ENCODE peak calls at places on chromosomes 5 and 9, in nine cellular contexts. One of them, this sample, is unnamed.
A peak's percentile ranks its signal among the peaks of the same experiment; 100 is the strongest.

GRCh38 chr9:112380771-112381181 is 868 bp downstream of the HSDL2 start:
- DNase-seq in left ventricle myocardium inferior: no peak
- DNase-seq in A549: no peak
- DNase-seq in fibroblast of mammary gland: peak; percentile 31
- DNase-seq in tibial nerve: no peak
- DNase-seq in AG04450: no peak
- DNase-seq in GM12865: peak; percentile 59
- DNase-seq in choroid plexus epithelial cell: peak; percentile 47
- DNase-seq in fibroblast of the aortic adventitia: peak; percentile 56
- DNase-seq in this sample: peak; percentile 43

GRCh38 chr5:177194278-177194677 is 60.7 kb downstream of the NSD1 start:
- DNase-seq in A549: peak; percentile 33
- DNase-seq in left ventricle myocardium inferior: no peak
- DNase-seq in fibroblast of mammary gland: peak; percentile 92
- DNase-seq in choroid plexus epithelial cell: peak; percentile 76
- DNase-seq in AG04450: peak; percentile 66
- DNase-seq in tibial nerve: no peak
- DNase-seq in fibroblast of the aortic adventitia: peak; percentile 96
- DNase-seq in GM12865: no peak
- DNase-seq in this sample: peak; percentile 83

GRCh38 chr5:1354491-1355033 is 9.7 kb upstream of the CLPTM1L start:
- DNase-seq in AG04450: no peak
- DNase-seq in tibial nerve: no peak
- DNase-seq in fibroblast of the aortic adventitia: no peak
- DNase-seq in fibroblast of mammary gland: no peak
- DNase-seq in A549: no peak
- DNase-seq in GM12865: no peak
- DNase-seq in left ventricle myocardium inferior: no peak
- DNase-seq in choroid plexus epithelial cell: no peak
- DNase-seq in this sample: no peak

GRCh38 chr5:51977014-51977413 is 593.8 kb downstream of the ISL1 start:
- DNase-seq in left ventricle myocardium inferior: no peak
- DNase-seq in fibroblast of the aortic adventitia: no peak
- DNase-seq in tibial nerve: no peak
- DNase-seq in AG04450: no peak
- DNase-seq in GM12865: no peak
- DNase-seq in fibroblast of mammary gland: no peak
- DNase-seq in A549: no peak
- DNase-seq in choroid plexus epithelial cell: no peak
- DNase-seq in this sample: no peak

GRCh38 chr5:22693125-22693524 is 160.0 kb downstream of the CDH12 start:
- DNase-seq in left ventricle myocardium inferior: no peak
- DNase-seq in GM12865: no peak
- DNase-seq in tibial nerve: no peak
- DNase-seq in A549: no peak
- DNase-seq in choroid plexus epithelial cell: no peak
- DNase-seq in fibroblast of the aortic adventitia: no peak
- DNase-seq in AG04450: no peak
- DNase-seq in fibroblast of mammary gland: no peak
- DNase-seq in this sample: no peak

GRCh38 chr5:66824476-66824875 is 228.3 kb downstream of the MAST4 start:
- DNase-seq in left ventricle myocardium inferior: no peak
- DNase-seq in GM12865: no peak
- DNase-seq in choroid plexus epithelial cell: no peak
- DNase-seq in fibroblast of mammary gland: no peak
- DNase-seq in AG04450: no peak
- DNase-seq in A549: no peak
- DNase-seq in tibial nerve: no peak
- DNase-seq in fibroblast of the aortic adventitia: no peak
- DNase-seq in this sample: no peak

GRCh38 chr5:69187342-69187741 is 2.0 kb upstream of the CENPH start:
- DNase-seq in tibial nerve: no peak
- DNase-seq in choroid plexus epithelial cell: no peak
- DNase-seq in left ventricle myocardium inferior: no peak
- DNase-seq in A549: no peak
- DNase-seq in fibroblast of the aortic adventitia: no peak
- DNase-seq in GM12865: no peak
- DNase-seq in fibroblast of mammary gland: no peak
- DNase-seq in AG04450: no peak
- DNase-seq in this sample: no peak

GRCh38 chr5:152332696-152333095 is 72.4 kb downstream of the NMUR2 start:
- DNase-seq in fibroblast of the aortic adventitia: no peak
- DNase-seq in left ventricle myocardium inferior: no peak
- DNase-seq in choroid plexus epithelial cell: no peak
- DNase-seq in GM12865: no peak
- DNase-seq in A549: no peak
- DNase-seq in tibial nerve: no peak
- DNase-seq in fibroblast of mammary gland: no peak
- DNase-seq in AG04450: no peak
- DNase-seq in this sample: no peak

GRCh38 chr5:98771389-98772109 is 1.9 kb upstream of the RGMB start:
- DNase-seq in left ventricle myocardium inferior: no peak
- DNase-seq in fibroblast of the aortic adventitia: peak; percentile 96
- DNase-seq in GM12865: peak; percentile 85
- DNase-seq in choroid plexus epithelial cell: peak; percentile 96
- DNase-seq in tibial nerve: peak; percentile 38
- DNase-seq in AG04450: peak; percentile 87
- DNase-seq in fibroblast of mammary gland: peak; percentile 95
- DNase-seq in A549: peak; percentile 88
- DNase-seq in this sample: peak; percentile 96

GRCh38 chr9:76200730-76201129 is 193.5 kb downstream of the RFK start:
- DNase-seq in fibroblast of mammary gland: no peak
- DNase-seq in fibroblast of the aortic adventitia: no peak
- DNase-seq in GM12865: no peak
- DNase-seq in tibial nerve: no peak
- DNase-seq in choroid plexus epithelial cell: no peak
- DNase-seq in AG04450: no peak
- DNase-seq in A549: no peak
- DNase-seq in left ventricle myocardium inferior: no peak
- DNase-seq in this sample: no peak

GRCh38 chr9:34382054-34382453 is 5.4 kb upstream of the MYORG start:
- DNase-seq in fibroblast of mammary gland: no peak
- DNase-seq in AG04450: no peak
- DNase-seq in A549: no peak
- DNase-seq in choroid plexus epithelial cell: no peak
- DNase-seq in tibial nerve: no peak
- DNase-seq in left ventricle myocardium inferior: no peak
- DNase-seq in GM12865: no peak
- DNase-seq in fibroblast of the aortic adventitia: no peak
- DNase-seq in this sample: no peak

GRCh38 chr5:143155445-143155844 is 248.0 kb downstream of the NR3C1 start:
- DNase-seq in GM12865: no peak
- DNase-seq in choroid plexus epithelial cell: no peak
- DNase-seq in tibial nerve: no peak
- DNase-seq in A549: no peak
- DNase-seq in fibroblast of the aortic adventitia: peak; percentile 45
- DNase-seq in left ventricle myocardium inferior: no peak
- DNase-seq in fibroblast of mammary gland: no peak
- DNase-seq in AG04450: no peak
- DNase-seq in this sample: no peak

GRCh38 chr5:143182901-143183820 is 220.3 kb downstream of the NR3C1 start:
- DNase-seq in fibroblast of the aortic adventitia: peak; percentile 56
- DNase-seq in fibroblast of mammary gland: peak; percentile 66
- DNase-seq in left ventricle myocardium inferior: peak; percentile 38
- DNase-seq in choroid plexus epithelial cell: peak; percentile 83
- DNase-seq in tibial nerve: peak; percentile 24
- DNase-seq in A549: no peak
- DNase-seq in AG04450: no peak
- DNase-seq in GM12865: peak; percentile 92
- DNase-seq in this sample: no peak

GRCh38 chr5:169847519-169847918 is 132.8 kb downstream of the INSYN2B start:
- DNase-seq in fibroblast of mammary gland: no peak
- DNase-seq in fibroblast of the aortic adventitia: peak; percentile 55
- DNase-seq in choroid plexus epithelial cell: no peak
- DNase-seq in A549: no peak
- DNase-seq in tibial nerve: no peak
- DNase-seq in GM12865: no peak
- DNase-seq in left ventricle myocardium inferior: no peak
- DNase-seq in AG04450: no peak
- DNase-seq in this sample: no peak

GRCh38 chr9:114424126-114424525 is 36.3 kb upstream of the AKNA start:
- DNase-seq in A549: no peak
- DNase-seq in fibroblast of the aortic adventitia: no peak
- DNase-seq in GM12865: no peak
- DNase-seq in left ventricle myocardium inferior: no peak
- DNase-seq in fibroblast of mammary gland: no peak
- DNase-seq in tibial nerve: no peak
- DNase-seq in AG04450: no peak
- DNase-seq in choroid plexus epithelial cell: no peak
- DNase-seq in this sample: no peak

GRCh38 chr9:109331353-109331752 is 10.5 kb upstream of the EPB41L4B start:
- DNase-seq in GM12865: no peak
- DNase-seq in A549: no peak
- DNase-seq in tibial nerve: no peak
- DNase-seq in left ventricle myocardium inferior: peak; percentile 48
- DNase-seq in AG04450: no peak
- DNase-seq in fibroblast of the aortic adventitia: peak; percentile 69
- DNase-seq in choroid plexus epithelial cell: peak; percentile 54
- DNase-seq in fibroblast of mammary gland: peak; percentile 38
- DNase-seq in this sample: peak; percentile 62

GRCh38 chr9:128420651-128421473 is at the start of gene CERCAM:
- DNase-seq in GM12865: peak; percentile 51
- DNase-seq in tibial nerve: peak; percentile 41
- DNase-seq in choroid plexus epithelial cell: peak; percentile 31
- DNase-seq in AG04450: no peak
- DNase-seq in left ventricle myocardium inferior: peak; percentile 67
- DNase-seq in A549: peak; percentile 72
- DNase-seq in fibroblast of the aortic adventitia: peak; percentile 24
- DNase-seq in fibroblast of mammary gland: peak; percentile 30
- DNase-seq in this sample: peak; percentile 18

GRCh38 chr5:88682797-88683496 is 200.0 kb downstream of the MEF2C start:
- DNase-seq in left ventricle myocardium inferior: no peak
- DNase-seq in GM12865: no peak
- DNase-seq in fibroblast of mammary gland: no peak
- DNase-seq in choroid plexus epithelial cell: no peak
- DNase-seq in fibroblast of the aortic adventitia: no peak
- DNase-seq in tibial nerve: no peak
- DNase-seq in A549: no peak
- DNase-seq in AG04450: no peak
- DNase-seq in this sample: peak; percentile 23

GRCh38 chr5:115246361-115246991 is 16.2 kb downstream of the PGGT1B start:
- DNase-seq in fibroblast of mammary gland: peak; percentile 53
- DNase-seq in choroid plexus epithelial cell: peak; percentile 68
- DNase-seq in A549: peak; percentile 33
- DNase-seq in left ventricle myocardium inferior: no peak
- DNase-seq in GM12865: peak; percentile 42
- DNase-seq in AG04450: no peak
- DNase-seq in fibroblast of the aortic adventitia: peak; percentile 60
- DNase-seq in tibial nerve: no peak
- DNase-seq in this sample: peak; percentile 45

GRCh38 chr5:131635755-131636479 is 888 bp upstream of the RAPGEF6 start:
- DNase-seq in tibial nerve: no peak
- DNase-seq in fibroblast of mammary gland: peak; percentile 38
- DNase-seq in left ventricle myocardium inferior: no peak
- DNase-seq in choroid plexus epithelial cell: peak; percentile 65
- DNase-seq in AG04450: no peak
- DNase-seq in GM12865: peak; percentile 62
- DNase-seq in fibroblast of the aortic adventitia: no peak
- DNase-seq in A549: peak; percentile 17
- DNase-seq in this sample: no peak

DNA sequence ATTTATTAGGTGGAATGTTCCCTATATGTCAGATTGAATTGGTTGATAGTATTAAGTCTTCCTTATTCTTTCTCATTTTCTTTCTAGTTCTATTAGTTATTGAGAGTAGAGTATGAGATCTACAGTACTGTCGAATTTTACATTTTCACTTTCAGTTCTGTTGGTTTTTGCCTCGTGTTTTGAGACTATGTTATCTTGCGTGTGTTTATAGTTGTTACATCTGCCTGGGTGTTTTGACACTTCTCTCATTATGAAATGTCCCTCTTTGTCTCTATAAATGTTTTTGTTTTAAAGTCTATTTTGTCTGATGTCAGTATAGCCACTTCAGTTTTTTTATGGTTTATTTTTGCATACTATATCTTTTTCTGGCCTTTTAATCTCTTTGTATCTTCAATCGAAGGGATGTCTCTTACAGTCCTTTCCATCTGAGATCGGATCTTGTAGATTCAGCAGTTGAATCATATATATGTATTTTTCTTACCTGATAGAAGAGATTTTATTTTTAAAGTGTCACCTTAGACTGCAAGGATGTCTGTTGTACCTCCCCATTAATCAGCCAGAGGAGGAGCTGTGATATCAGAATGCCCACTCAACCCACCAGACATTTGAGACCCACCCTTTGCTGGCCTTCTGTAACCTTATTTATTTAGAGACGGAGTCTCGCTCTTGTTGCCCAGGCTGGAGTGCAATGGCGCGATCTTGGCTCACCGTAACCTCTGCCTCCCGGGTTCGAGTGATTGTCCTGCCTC is 20.7 kb downstream of the EHMT1 start:
- DNase-seq in GM12865: peak; percentile 44
- DNase-seq in choroid plexus epithelial cell: peak; percentile 53
- DNase-seq in A549: no peak
- DNase-seq in AG04450: no peak
- DNase-seq in tibial nerve: no peak
- DNase-seq in fibroblast of the aortic adventitia: peak; percentile 35
- DNase-seq in fibroblast of mammary gland: peak; percentile 23
- DNase-seq in left ventricle myocardium inferior: no peak
- DNase-seq in this sample: no peak
- H3K4me3 ChIP-seq in GM12865: peak overlapping the region; percentile 48
- H3K4me3 ChIP-seq in choroid plexus epithelial cell: peak overlapping the region; percentile 20
- H3K4me3 ChIP-seq in A549: no peak overlapping the region
- H3K4me3 ChIP-seq in AG04450: peak overlapping the region; percentile 5
- H3K4me3 ChIP-seq in tibial nerve: no peak overlapping the region
- H3K4me3 ChIP-seq in fibroblast of the aortic adventitia: peak overlapping the region; percentile 44
- H3K4me3 ChIP-seq in fibroblast of mammary gland: no peak overlapping the region
- H3K4me3 ChIP-seq in left ventricle myocardium inferior: peak overlapping the region; percentile 19
- H3K4me3 ChIP-seq in this sample: no peak overlapping the region

GRCh38 chr9:72365525-72366256 is 683 bp upstream of the ZFAND5 start:
- DNase-seq in AG04450: peak; percentile 60
- DNase-seq in fibroblast of mammary gland: peak; percentile 90
- DNase-seq in left ventricle myocardium inferior: peak; percentile 87
- DNase-seq in fibroblast of the aortic adventitia: peak; percentile 92
- DNase-seq in GM12865: peak; percentile 89
- DNase-seq in tibial nerve: peak; percentile 86
- DNase-seq in choroid plexus epithelial cell: peak; percentile 95
- DNase-seq in A549: peak; percentile 81
- DNase-seq in this sample: peak; percentile 90
- TF ChIP-seq CTCF in AG04450: peak; percentile 28
- TF ChIP-seq CTCF in fibroblast of mammary gland: no peak
- TF ChIP-seq CTCF in left ventricle myocardium inferior: peak; percentile 22
- TF ChIP-seq CTCF in fibroblast of the aortic adventitia: peak; percentile 22
- TF ChIP-seq CTCF in GM12865: peak; percentile 12
- TF ChIP-seq CTCF in tibial nerve: peak; percentile 27
- TF ChIP-seq CTCF in choroid plexus epithelial cell: peak; percentile 27
- TF ChIP-seq CTCF in A549: no peak
- TF ChIP-seq CTCF in this sample: peak; percentile 10

GRCh38 chr9:88950341-88951141 is 40.7 kb upstream of the S1PR3 start:
- DNase-seq in A549: peak; percentile 28
- DNase-seq in GM12865: no peak
- DNase-seq in AG04450: no peak
- DNase-seq in fibroblast of mammary gland: peak; percentile 91
- DNase-seq in choroid plexus epithelial cell: peak; percentile 76
- DNase-seq in fibroblast of the aortic adventitia: peak; percentile 80
- DNase-seq in left ventricle myocardium inferior: no peak
- DNase-seq in tibial nerve: no peak
- DNase-seq in this sample: peak; percentile 46
- H3K4me3 ChIP-seq in A549: peak overlapping the region; percentile 3
- H3K4me3 ChIP-seq in GM12865: no peak overlapping the region
- H3K4me3 ChIP-seq in AG04450: peak overlapping the region; percentile 3
- H3K4me3 ChIP-seq in fibroblast of mammary gland: no peak overlapping the region
- H3K4me3 ChIP-seq in choroid plexus epithelial cell: no peak overlapping the region
- H3K4me3 ChIP-seq in fibroblast of the aortic adventitia: no peak overlapping the region
- H3K4me3 ChIP-seq in left ventricle myocardium inferior: no peak overlapping the region
- H3K4me3 ChIP-seq in tibial nerve: no peak overlapping the region
- H3K4me3 ChIP-seq in this sample: no peak overlapping the region

GRCh38 chr9:19946446-19947109 is 157.7 kb upstream of the SLC24A2 start:
- DNase-seq in fibroblast of the aortic adventitia: peak; percentile 20
- DNase-seq in GM12865: peak; percentile 55
- DNase-seq in choroid plexus epithelial cell: peak; percentile 74
- DNase-seq in A549: no peak
- DNase-seq in AG04450: no peak
- DNase-seq in tibial nerve: no peak
- DNase-seq in left ventricle myocardium inferior: no peak
- DNase-seq in fibroblast of mammary gland: peak; percentile 47
- DNase-seq in this sample: peak; percentile 49
- TF ChIP-seq CTCF in fibroblast of the aortic adventitia: peak; percentile 37
- TF ChIP-seq CTCF in GM12865: peak; percentile 50
- TF ChIP-seq CTCF in choroid plexus epithelial cell: peak; percentile 78
- TF ChIP-seq CTCF in A549: no peak
- TF ChIP-seq CTCF in AG04450: peak; percentile 45
- TF ChIP-seq CTCF in tibial nerve: no peak
- TF ChIP-seq CTCF in left ventricle myocardium inferior: peak; percentile 26
- TF ChIP-seq CTCF in fibroblast of mammary gland: peak; percentile 50
- TF ChIP-seq CTCF in this sample: peak; percentile 66

This sample was measured in astrocyte of the spinal cord.